ENCODE peak calls at places on chromosomes 11 and 22, in seven cellular contexts. T is amygdala; C is AG20443; E is stimulated activated CD4-positive, alpha-beta T cell treated with anti-CD3 and anti-CD28 coated beads, TNF-alpha, amount 100 ng/mL, for 24 hours; O is activated CD4-positive, alpha-beta T cell treated with anti-CD3 and anti-CD28 coated beads for 48 hours; K is stimulated activated CD8-positive, alpha-beta memory T cell treated with anti-CD3 and anti-CD28 coated beads, Interleukin-7, amount 100 ng/mL, for 24 hours; S is activated effector memory CD4-positive, alpha-beta T cell treated with anti-CD3 and anti-CD28 coated beads, Interleukin-2, amount 50 U/mL, for 16 hours. W is an unnamed sample.

GRCh38 chr11:81303265-81303664 is 1430.4 kb downstream of the FAM181B start:
- DNase-seq in T (no peak), C (no peak), E (no peak), O (no peak), K (no peak), S (no peak), W (no peak)

GRCh38 chr11:92413757-92414513 is 189.3 kb downstream of the FAT3 start:
- DNase-seq in T (no peak), C (no peak), E (no peak), O (no peak), K (no peak), S (no peak), W (no peak)

GRCh38 chr11:3840870-3841425 is at the start of gene RHOG:
- DNase-seq in T (peak; percentile 70), C (peak; percentile 96), E (no peak), O (no peak), K (peak; percentile 82), S (peak; percentile 89), W (peak; percentile 88)

GRCh38 chr11:73240190-73240781 is 22.2 kb downstream of the P2RY2 start:
- DNase-seq in T (no peak), C (peak; percentile 63), E (no peak), O (no peak), K (no peak), S (peak; percentile 22), W (peak; percentile 85)

GRCh38 chr11:21933095-21933494 is 259.8 kb upstream of the ANO5 start:
- DNase-seq in T (no peak), C (no peak), E (no peak), O (no peak), K (no peak), S (no peak), W (no peak)

GRCh38 chr11:28981331-28981865 is 873.2 kb downstream of the METTL15 start:
- DNase-seq in T (no peak), C (no peak), E (no peak), O (no peak), K (no peak), S (no peak), W (no peak)

GRCh38 chr11:120657306-120658070 is 145.9 kb downstream of the GRIK4 start:
- DNase-seq in T (no peak), C (no peak), E (no peak), O (no peak), K (no peak), S (no peak), W (no peak)

GRCh38 chr11:67422894-67423293 is 5.4 kb upstream of the RPS6KB2 start:
- DNase-seq in T (no peak), C (no peak), E (no peak), O (no peak), K (no peak), S (no peak), W (no peak)

GRCh38 chr22:49928571-49929552 is 10.4 kb downstream of the CRELD2 start:
- DNase-seq in T (no peak), C (no peak), E (no peak), O (no peak), K (no peak), S (no peak), W (peak; percentile 36)

GRCh38 chr11:76613901-76614300 is 56.6 kb downstream of the LRRC32 start:
- DNase-seq in T (no peak), C (no peak), E (no peak), O (no peak), K (no peak), S (no peak), W (no peak)

GRCh38 chr11:114031599-114032320 is 27.8 kb upstream of the ZBTB16 start:
- DNase-seq in T (no peak), C (no peak), E (no peak), O (no peak), K (no peak), S (no peak), W (no peak)

GRCh38 chr11:64344160-64344559 is 4.2 kb downstream of the CCDC88B start:
- DNase-seq in T (no peak), C (no peak), E (no peak), O (no peak), K (no peak), S (no peak), W (no peak)

W was measured in left ventricle myocardium superior.